ENCODE peak calls at places on chromosomes 1 and 21, in ten cellular contexts. X is HCT116, Y is mammary epithelial cell, N is endodermal cell, F is upper lobe of right lung, H is K562, C is uterus, P is heart left ventricle, I is SJCRH30, L is spleen. O is an unnamed sample. For H3K9me3, the result is how much of the 10 kb centered on the place peaks cover.

GRCh38 chr1:42323551-42323950 is 11.5 kb downstream of the FOXJ3 start:
- DNase-seq in I (no peak), F (no peak), N (no peak), P (no peak), C (no peak), L (no peak), H (no peak), Y (no peak), X (no peak), O (no peak)

GRCh38 chr1:59096501-59096900 is 200.4 kb upstream of the FGGY start:
- DNase-seq in I (no peak), L (no peak), F (no peak), N (no peak), X (no peak), Y (no peak), H (peak), P (peak), C (no peak), O (no peak)

GRCh38 chr1:183610053-183610452 is 19.8 kb upstream of the NCF2 start:
- DNase-seq in X (no peak), N (no peak), F (no peak), L (no peak), C (no peak), I (peak), H (no peak), Y (no peak), P (no peak), O (no peak)

GRCh38 chr1:26799479-26800133 is 11.9 kb downstream of the PIGV start:
- DNase-seq in Y (peak), F (no peak), X (peak), H (peak), L (no peak), I (peak), C (peak), P (peak), N (peak), O (no peak)

GRCh38 chr1:245493029-245493428 is 338.2 kb downstream of the KIF26B start:
- DNase-seq in L (no peak), N (no peak), I (no peak), X (peak), H (peak), Y (no peak), C (no peak), F (no peak), P (no peak), O (no peak)

GRCh38 chr1:166165661-166166399 is 971 bp downstream of the FAM78B start:
- DNase-seq in P (no peak), N (peak), I (no peak), L (peak), Y (peak), X (no peak), C (peak), F (no peak), H (no peak), O (no peak)

GRCh38 chr1:201405484-201405831 is 6.3 kb upstream of the LAD1 start:
- DNase-seq in H (no peak), F (peak), P (no peak), I (peak), L (no peak), C (no peak), N (no peak), X (no peak), Y (no peak), O (no peak)

GRCh38 chr1:111723091-111723806 is 15.9 kb downstream of the INKA2 start:
- DNase-seq in I (no peak), N (peak), H (no peak), C (no peak), Y (no peak), X (no peak), P (no peak), F (no peak), L (no peak), O (peak)

GRCh38 chr21:38301321-38302214 is 44.8 kb downstream of the KCNJ15 start:
- DNase-seq in I (no peak), C (no peak), N (no peak), L (no peak), X (no peak), P (no peak), F (no peak), Y (no peak), H (no peak), O (no peak)

GRCh38 chr1:12244078-12244477 is 14.2 kb downstream of the VPS13D start:
- DNase-seq in P (no peak), C (no peak), L (no peak), F (no peak), X (no peak), N (peak), Y (no peak), I (no peak), H (peak), O (no peak)

GRCh38 chr1:67204298-67204697 is 38.0 kb downstream of the IL23R start:
- DNase-seq in Y (no peak), C (no peak), L (no peak), I (no peak), F (no peak), N (no peak), P (no peak), X (no peak), H (no peak), O (no peak)

GRCh38 chr1:161196521-161197451 is 2.1 kb downstream of the ADAMTS4 start:
- DNase-seq in F (no peak), N (peak), H (no peak), L (peak), C (peak), I (peak), X (no peak), Y (no peak), P (peak), O (no peak)

GRCh38 chr1:245475961-245476522 is 321.3 kb downstream of the KIF26B start:
- DNase-seq in H (no peak), I (no peak), Y (no peak), P (no peak), L (no peak), F (no peak), X (no peak), N (no peak), C (no peak), O (no peak)

GRCh38 chr1:169511339-169512028 is 25.7 kb upstream of the SLC19A2 start:
- DNase-seq in F (no peak), X (no peak), N (no peak), Y (peak), C (peak), H (no peak), L (no peak), P (peak), I (no peak), O (no peak)

GRCh38 chr1:153526132-153526543 is 9.7 kb downstream of the S100A6 start:
- DNase-seq in X (no peak), C (no peak), F (peak), H (peak), Y (peak), P (no peak), I (no peak), L (peak), N (peak), O (no peak)

GRCh38 chr1:207838156-207839082 is 72.5 kb downstream of the CD34 start:
- DNase-seq in C (peak), P (peak), L (no peak), H (peak), N (no peak), Y (no peak), F (no peak), X (no peak), I (no peak), O (no peak)

GRCh38 chr21:37435120-37435519 is 68.5 kb downstream of the DYRK1A start:
- DNase-seq in H (peak), X (peak), F (no peak), I (peak), Y (peak), N (peak), C (peak), L (no peak), P (peak), O (no peak)

GRCh38 chr1:159144571-159144970 is 26.8 kb upstream of the CADM3 start:
- DNase-seq in I (no peak), C (no peak), F (no peak), N (no peak), P (no peak), H (no peak), X (no peak), Y (peak), L (no peak), O (no peak)

GRCh38 chr1:167105841-167106461 is 12.1 kb downstream of the STYXL2 start:
- DNase-seq in H (no peak), N (peak), C (no peak), P (no peak), X (no peak), L (no peak), F (no peak), Y (no peak), I (no peak), O (no peak)

GRCh38 chr1:87044840-87045239 is 130.4 kb downstream of the HS2ST1 start:
- DNase-seq in I (no peak), C (no peak), F (no peak), X (no peak), L (no peak), Y (no peak), H (no peak), P (no peak), N (no peak), O (peak)

GRCh38 chr1:152519876-152520275 is 5.6 kb downstream of the CRCT1 start:
- DNase-seq in Y (no peak), H (no peak), I (no peak), X (no peak), N (no peak), F (no peak), C (no peak), P (no peak), L (no peak), O (no peak)

GRCh38 chr1:94305704-94306103 is 68.3 kb upstream of the ARHGAP29 start:
- DNase-seq in X (no peak), C (no peak), Y (peak), F (no peak), P (no peak), H (no peak), I (no peak), N (no peak), L (no peak), O (no peak)

GRCh38 chr1:43143441-43143888 is 28.6 kb downstream of the EBNA1BP2 start:
- DNase-seq in L (no peak), C (no peak), N (peak), H (peak), I (no peak), X (peak), P (no peak), Y (peak), F (no peak), O (no peak)

GRCh38 chr1:30511563-30512252 is 211.7 kb downstream of the MATN1 start:
- DNase-seq in F (no peak), P (no peak), C (no peak), I (no peak), L (peak), H (no peak), X (no peak), Y (no peak), N (peak), O (no peak)

GRCh38 chr1:246641394-246641793 is 75.1 kb downstream of the CNST start:
- DNase-seq in Y (no peak), N (no peak), H (no peak), X (no peak), C (no peak), F (no peak), L (no peak), I (no peak), P (no peak), O (no peak)

GRCh38 chr1:246638941-246639655 is 72.8 kb downstream of the CNST start:
- DNase-seq in I (no peak), F (no peak), P (no peak), N (no peak), H (no peak), L (no peak), C (no peak), X (no peak), Y (no peak), O (no peak)

GRCh38 chr1:246642719-246643118 is 76.5 kb downstream of the CNST start:
- DNase-seq in L (no peak), C (no peak), P (no peak), I (no peak), F (no peak), Y (no peak), N (no peak), X (no peak), H (no peak), O (no peak)

GRCh38 chr1:246640747-246641146 is 74.5 kb downstream of the CNST start:
- DNase-seq in I (no peak), H (no peak), F (no peak), L (no peak), P (no peak), C (no peak), X (no peak), Y (no peak), N (no peak), O (no peak)

GRCh38 chr1:246639732-246640131 is 73.5 kb downstream of the CNST start:
- DNase-seq in H (peak), P (no peak), C (no peak), F (no peak), Y (no peak), X (no peak), N (no peak), I (no peak), L (no peak), O (no peak)
- H3K9me3 ChIP-seq in H (under half), P (under half), C (under half), F (under half), Y (under half), X (under half), N (under half), I (under half), L (under half), O (under half)

GRCh38 chr1:164590592-164590991 is 31.6 kb downstream of the PBX1 start:
- DNase-seq in N (peak), F (no peak), X (no peak), L (no peak), Y (no peak), C (no peak), P (no peak), H (no peak), I (no peak), O (no peak)
- H3K9me3 ChIP-seq in N (under half), F (under half), X (under half), L (under half), Y (under half), C (under half), P (under half), H (under half), I (under half), O (under half)

GRCh38 chr21:43976661-43977060 is 35.4 kb upstream of the TRAPPC10 start:
- DNase-seq in P (no peak), F (no peak), Y (no peak), L (no peak), H (no peak), N (no peak), I (no peak), C (no peak), X (no peak), O (no peak)
- H3K9me3 ChIP-seq in P (under half), F (under half), Y (under half), L (under half), H (under half), N (under half), I (under half), C (under half), X (under half), O (under half)

DNA sequence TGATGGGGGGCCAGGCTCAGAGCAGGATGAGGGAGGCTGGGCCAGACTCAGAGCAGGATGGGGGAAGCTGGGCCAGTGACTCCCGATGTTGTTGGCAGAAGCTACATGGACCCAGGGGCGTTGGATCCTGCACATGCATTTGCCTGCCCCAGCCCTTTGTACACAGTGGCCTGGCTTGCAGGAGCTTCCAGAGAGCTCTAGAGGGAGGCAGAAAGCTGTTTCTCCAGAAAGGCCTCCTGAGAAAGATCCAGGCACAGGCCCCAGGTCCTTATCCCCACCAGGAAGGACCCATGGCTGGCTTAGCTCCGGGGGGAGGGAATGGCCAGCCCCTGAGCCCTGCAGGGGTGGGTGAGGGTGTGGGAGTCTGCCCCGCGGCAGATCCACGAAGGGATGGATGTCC is 106.6 kb upstream of the ACTRT2 start:
- DNase-seq in C (no peak), Y (no peak), N (no peak), I (no peak), L (no peak), X (no peak), H (no peak), F (no peak), P (no peak), O (no peak)
- H3K9me3 ChIP-seq in C (under half), Y (half or more), N (under half), I (under half), L (under half), X (under half), H (under half), F (under half), P (under half), O (under half)

GRCh38 chr21:33327326-33327725 is 2.6 kb downstream of the IFNAR1 start:
- DNase-seq in X (no peak), Y (no peak), N (no peak), P (no peak), F (no peak), L (no peak), H (no peak), I (no peak), C (no peak), O (no peak)

GRCh38 chr21:33324311-33325221 is at the start of gene IFNAR1:
- DNase-seq in I (peak), H (peak), L (peak), Y (peak), C (peak), N (peak), P (peak), F (peak), X (peak), O (peak)

GRCh38 chr21:33330726-33331125 is 6.0 kb downstream of the IFNAR1 start:
- DNase-seq in H (no peak), X (no peak), I (no peak), C (no peak), L (no peak), F (no peak), Y (no peak), P (no peak), N (no peak), O (no peak)

GRCh38 chr21:33327792-33328433 is 3.1 kb downstream of the IFNAR1 start:
- DNase-seq in P (no peak), N (no peak), Y (no peak), L (no peak), I (no peak), F (no peak), X (no peak), H (peak), C (no peak), O (no peak)

DNA sequence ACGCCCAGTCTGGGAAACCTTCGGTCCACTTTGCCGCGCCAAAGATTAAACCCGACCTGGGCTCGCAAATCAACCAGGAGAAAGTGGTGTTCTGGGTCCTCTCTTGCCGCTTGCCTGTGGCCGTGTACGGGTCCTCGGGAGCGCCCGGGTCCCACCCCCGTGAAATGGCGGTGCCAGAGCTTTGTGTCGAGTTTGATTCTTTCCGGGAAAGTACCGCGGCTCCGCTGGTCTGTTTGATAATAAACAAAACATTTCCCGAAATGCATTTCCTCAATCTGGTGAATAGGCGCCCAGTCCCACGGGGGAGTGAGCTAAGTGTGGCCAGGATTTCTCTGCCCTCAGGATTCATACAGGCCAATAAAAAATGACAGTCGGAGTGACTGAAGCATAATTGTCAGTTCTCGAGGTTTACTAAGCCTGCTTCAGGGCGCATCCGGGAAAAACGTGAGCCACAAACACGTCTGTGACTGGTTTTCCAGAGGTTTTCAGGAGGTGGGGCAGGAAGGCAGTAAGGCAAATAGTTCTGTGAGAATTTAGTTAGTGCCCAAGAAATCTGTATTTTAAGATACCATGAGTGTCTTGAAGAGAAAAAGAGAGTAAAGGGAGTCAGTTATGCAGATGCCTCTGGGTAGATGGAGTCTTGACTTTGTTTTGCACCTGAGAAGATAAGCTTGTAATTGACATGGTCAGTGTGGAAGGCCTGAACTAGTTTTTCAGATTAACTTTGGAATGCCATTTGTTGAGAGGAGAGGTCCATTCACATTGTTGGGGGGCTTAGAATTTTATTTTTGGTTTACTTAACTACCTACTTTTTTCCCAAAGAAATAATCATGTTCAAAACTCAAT is 675 bp downstream of the IFNAR1 start:
- DNase-seq in C (peak), H (peak), P (peak), I (peak), Y (peak), N (no peak), L (peak), X (no peak), F (peak), O (peak)
- H3K9me3 ChIP-seq in C (under half), H (under half), P (under half), I (under half), Y (under half), N (under half), L (under half), X (under half), F (under half), O (under half)

O was measured in CD4-positive, alpha-beta T cell.